ENCODE peak calls at places on chromosome 4, in five cellular contexts. N is HepG2, Z is A549, C is GM12878, X is K562. T is an unnamed sample.

GRCh38 chr4:40295572-40295971 is 39.6 kb upstream of the CHRNA9 start:
- DNase-seq in Z (no peak), X (no peak), N (no peak), C (no peak), T (no peak)

GRCh38 chr4:1204828-1205591 is 32.6 kb upstream of the SPON2 start:
- DNase-seq in C (no peak), X (no peak), Z (no peak), N (peak), T (peak)

GRCh38 chr4:139916041-139916440 is 237.9 kb downstream of the MAML3 start:
- DNase-seq in C (no peak), N (no peak), X (no peak), Z (no peak), T (no peak)

GRCh38 chr4:181860157-181860556 is 383.0 kb upstream of the TENM3 start:
- DNase-seq in Z (no peak), C (no peak), N (no peak), X (no peak), T (no peak)

GRCh38 chr4:46386570-46386969 is 3.4 kb downstream of the GABRA2 start:
- DNase-seq in N (peak), C (no peak), Z (no peak), X (no peak), T (peak)

GRCh38 chr4:52260507-52261302 is 209.6 kb downstream of the SPATA18 start:
- DNase-seq in X (no peak), C (no peak), N (no peak), Z (no peak), T (no peak)

GRCh38 chr4:101669832-101670188 is 120.7 kb upstream of the BANK1 start:
- DNase-seq in Z (no peak), X (no peak), C (no peak), N (no peak), T (no peak)

GRCh38 chr4:177511611-177512010 is 69.4 kb upstream of the AGA start:
- DNase-seq in C (no peak), X (no peak), N (no peak), Z (no peak), T (no peak)

GRCh38 chr4:118086334-118086733 is 52.0 kb downstream of the NDST3 start:
- DNase-seq in Z (no peak), N (no peak), C (no peak), X (no peak), T (no peak)

GRCh38 chr4:95445251-95445650 is 103.5 kb downstream of the UNC5C start:
- DNase-seq in Z (no peak), X (no peak), N (no peak), C (no peak), T (no peak)

GRCh38 chr4:19880205-19880604 is 371.5 kb upstream of the SLIT2 start:
- DNase-seq in C (no peak), X (no peak), N (no peak), Z (no peak), T (no peak)

GRCh38 chr4:1479454-1479853 is 73.2 kb upstream of the NKX1-1 start:
- DNase-seq in Z (no peak), X (no peak), N (no peak), C (no peak), T (peak)

GRCh38 chr4:81136161-81136910 is 78.7 kb downstream of the PRKG2 start:
- DNase-seq in Z (no peak), C (no peak), X (no peak), N (no peak), T (no peak)

GRCh38 chr4:120209706-120210105 is 143.1 kb upstream of the MAD2L1 start:
- DNase-seq in C (no peak), X (no peak), N (no peak), Z (peak), T (no peak)

GRCh38 chr4:76377922-76378321 is 43.0 kb downstream of the CCDC158 start:
- DNase-seq in N (peak), X (peak), C (no peak), Z (peak), T (peak)
- TF ChIP-seq ESRRA in N (no peak), X (no peak), C (no peak), Z (no peak), T (no peak)

GRCh38 chr4:121375262-121375661 is 5.6 kb downstream of the QRFPR start:
- DNase-seq in N (no peak), C (no peak), X (no peak), Z (no peak), T (no peak)

GRCh38 chr4:121373841-121374240 is 7.0 kb downstream of the QRFPR start:
- DNase-seq in C (no peak), X (no peak), Z (no peak), N (no peak), T (no peak)

GRCh38 chr4:121376097-121376496 is 4.7 kb downstream of the QRFPR start:
- DNase-seq in Z (no peak), N (no peak), X (no peak), C (no peak), T (no peak)

GRCh38 chr4:121376541-121376940 is 4.3 kb downstream of the QRFPR start:
- DNase-seq in Z (no peak), N (no peak), X (no peak), C (no peak), T (no peak)

GRCh38 chr4:121370729-121371325 is 10.0 kb downstream of the QRFPR start:
- DNase-seq in C (no peak), X (peak), N (peak), Z (peak), T (peak)
- TF ChIP-seq ESRRA in C (no peak), X (no peak), N (no peak), Z (no peak), T (no peak)

GRCh38 chr4:168188754-168189153 is 96.4 kb downstream of the ANXA10 start:
- DNase-seq in C (peak), Z (no peak), N (no peak), X (no peak), T (no peak)

DNA sequence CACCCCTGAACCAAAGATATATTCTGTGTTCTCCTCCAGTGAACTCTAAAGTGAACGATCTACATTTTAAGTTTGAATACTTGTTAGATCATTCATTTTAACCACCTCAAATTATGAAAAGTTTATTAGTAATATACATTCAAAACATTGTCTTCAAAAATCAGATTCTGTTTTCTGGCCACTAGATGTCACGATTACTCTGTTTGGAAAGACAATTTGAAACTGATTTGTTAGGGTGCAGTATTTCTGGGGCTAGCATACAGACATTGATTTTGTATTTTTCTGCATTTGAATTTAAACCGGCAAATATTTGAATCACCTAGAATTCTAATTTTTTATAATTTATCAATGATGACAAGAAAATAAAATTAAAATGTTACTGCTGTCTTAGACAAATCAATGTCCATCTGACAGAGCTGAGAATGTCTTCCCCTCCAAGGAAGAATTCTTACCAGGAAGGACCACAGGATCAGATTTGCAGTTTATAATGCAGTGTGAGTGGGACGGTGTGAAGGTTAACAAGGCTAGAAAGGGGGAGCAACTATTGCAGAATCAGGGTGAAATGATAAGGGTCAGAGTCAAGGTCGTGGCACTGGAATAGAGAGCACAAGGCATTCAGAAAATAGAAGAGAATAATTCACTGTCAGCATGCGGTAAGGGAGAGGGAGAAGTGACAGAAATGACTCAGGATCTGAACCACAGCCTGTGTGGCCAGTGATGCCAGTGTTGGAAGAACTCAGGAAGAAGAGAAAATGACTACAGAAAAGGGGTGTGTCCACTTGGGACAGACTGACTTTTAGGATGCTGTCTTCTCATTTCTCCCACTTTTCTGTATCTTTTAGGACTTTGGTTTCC is 91.6 kb downstream of the ANXA10 start:
- DNase-seq in X (no peak), Z (peak), N (peak), C (peak), T (no peak)
- TF ChIP-seq ESRRA in X (no peak), Z (no peak), N (no peak), C (no peak), T (no peak)

DNA sequence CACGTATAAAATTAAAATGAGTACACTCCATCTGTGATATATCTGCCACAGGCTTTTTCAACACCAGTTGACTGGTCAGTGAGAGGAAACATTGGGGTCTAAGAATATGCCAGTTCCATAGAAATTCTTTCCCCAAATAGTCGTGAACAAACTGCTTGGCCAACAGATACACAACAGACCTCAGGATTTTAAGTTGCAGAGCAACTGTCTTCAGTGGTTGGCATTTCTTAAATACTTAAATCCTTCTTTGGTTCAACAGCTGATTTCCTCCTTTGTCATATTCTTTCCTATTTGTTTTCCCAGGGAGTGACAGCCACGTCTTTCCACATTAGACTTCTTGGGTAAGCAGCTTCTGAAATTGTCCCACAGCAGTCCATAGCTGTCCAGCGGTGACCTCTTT is 7.0 kb upstream of the DDX60 start:
- DNase-seq in C (no peak), Z (no peak), X (no peak), N (no peak), T (no peak)
- TF ChIP-seq ESRRA in C (no peak), Z (no peak), X (no peak), N (no peak), T (no peak)

DNA sequence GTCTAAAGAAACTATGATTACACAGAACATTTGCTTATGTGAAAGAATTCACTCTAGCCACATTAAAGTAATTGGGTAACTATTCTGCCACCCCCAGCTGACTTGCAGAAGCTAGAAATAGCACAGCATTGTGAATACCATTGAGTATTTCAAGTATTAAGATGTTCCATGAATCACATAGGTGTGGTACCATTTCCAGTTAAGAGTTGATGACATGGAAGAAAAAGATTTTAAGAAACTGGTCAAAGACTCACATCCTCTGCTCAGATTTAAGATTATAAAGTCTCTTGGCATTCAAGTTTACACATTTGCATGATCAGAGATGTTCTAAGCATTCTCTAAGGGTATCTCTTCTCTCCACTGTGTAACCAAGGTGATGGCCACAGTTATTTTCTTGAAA is 287.5 kb downstream of the CAMK2D start:
- DNase-seq in Z (no peak), X (no peak), N (no peak), C (no peak), T (no peak)
- TF ChIP-seq ESRRA in Z (no peak), X (no peak), N (no peak), C (no peak), T (no peak)

GRCh38 chr4:136484996-136485395 is 1047.3 kb downstream of the PCDH18 start:
- DNase-seq in C (no peak), N (no peak), X (no peak), Z (no peak), T (no peak)
- TF ChIP-seq ESRRA in C (no peak), N (no peak), X (no peak), Z (no peak), T (no peak)

GRCh38 chr4:31021008-31021407 is 300.8 kb downstream of the PCDH7 start:
- DNase-seq in N (no peak), C (no peak), X (no peak), Z (no peak), T (no peak)

GRCh38 chr4:31023109-31023508 is 302.9 kb downstream of the PCDH7 start:
- DNase-seq in X (no peak), Z (no peak), N (no peak), C (no peak), T (no peak)

GRCh38 chr4:31022702-31023101 is 302.5 kb downstream of the PCDH7 start:
- DNase-seq in Z (no peak), C (no peak), N (no peak), X (no peak), T (no peak)

GRCh38 chr4:31023724-31024123 is 303.6 kb downstream of the PCDH7 start:
- DNase-seq in Z (no peak), X (no peak), N (no peak), C (no peak), T (no peak)

GRCh38 chr4:31026216-31026615 is 306.0 kb downstream of the PCDH7 start:
- DNase-seq in C (no peak), Z (no peak), X (no peak), N (no peak), T (no peak)
- TF ChIP-seq ESRRA in C (no peak), Z (no peak), X (no peak), N (no peak), T (no peak)

GRCh38 chr4:7192252-7193039 is at the start of gene SORCS2:
- DNase-seq in C (no peak), N (peak), Z (peak), X (peak), T (peak)
- TF ChIP-seq ESRRA in C (no peak), N (no peak), Z (no peak), X (no peak), T (no peak)

GRCh38 chr4:48949518-48950207 is 36.4 kb upstream of the CWH43 start:
- DNase-seq in C (no peak), Z (no peak), X (no peak), N (no peak), T (no peak)
- TF ChIP-seq ESRRA in C (no peak), Z (no peak), X (no peak), N (no peak), T (no peak)